ENCODE peak calls at places on chromosomes 3 and 15, in four cellular contexts. X is T-helper 9 cell, L is anterior cingulate cortex, R is cardiac muscle cell. Z is an unnamed sample.

GRCh38 chr15:73889053-73889452 is 15.7 kb downstream of the TBC1D21 start:
- DNase-seq in R (no peak), L (no peak), X (no peak), Z (no peak)

GRCh38 chr3:178063475-178063874 is 472.8 kb upstream of the KCNMB2 start:
- DNase-seq in L (no peak), X (no peak), R (peak), Z (no peak)

GRCh38 chr3:48765376-48765775 is 48.4 kb upstream of the IP6K2 start:
- DNase-seq in L (no peak), R (peak), X (no peak), Z (no peak)

GRCh38 chr3:114374433-114374832 is 80.6 kb downstream of the TIGIT start:
- DNase-seq in L (no peak), X (no peak), R (no peak), Z (no peak)

GRCh38 chr3:98172621-98173020 is 6.1 kb downstream of the OR5H15 start:
- DNase-seq in R (no peak), L (no peak), X (no peak), Z (no peak)

GRCh38 chr3:128537091-128537703 is 44.2 kb upstream of the GATA2 start:
- DNase-seq in X (no peak), L (no peak), R (no peak), Z (no peak)

GRCh38 chr3:135491478-135491877 is 474.1 kb upstream of the PPP2R3A start:
- DNase-seq in R (no peak), L (no peak), X (no peak), Z (no peak)

GRCh38 chr3:123410149-123410515 is 38.8 kb downstream of the ADCY5 start:
- DNase-seq in X (no peak), L (no peak), R (no peak), Z (no peak)

GRCh38 chr3:47664519-47664918 is 85.9 kb upstream of the CSPG5 start:
- DNase-seq in L (no peak), X (no peak), R (peak), Z (peak)

GRCh38 chr3:16363636-16364035 is 98.6 kb downstream of the OXNAD1 start:
- DNase-seq in X (no peak), L (no peak), R (no peak), Z (no peak)

GRCh38 chr3:66039590-66039887 is 821 bp upstream of the MAGI1 start:
- DNase-seq in X (no peak), R (peak), L (peak), Z (no peak)

GRCh38 chr3:143060906-143061305 is 58.7 kb upstream of the CHST2 start:
- DNase-seq in R (peak), L (no peak), X (no peak), Z (no peak)

GRCh38 chr3:97993526-97993925 is 21.3 kb upstream of the RIOX2 start:
- DNase-seq in R (no peak), X (no peak), L (no peak), Z (no peak)

GRCh38 chr15:48928877-48929538 is 34.7 kb downstream of the SHC4 start:
- DNase-seq in R (no peak), L (no peak), X (no peak), Z (peak)

GRCh38 chr15:83396071-83396470 is 51.1 kb upstream of the SH3GL3 start:
- DNase-seq in X (no peak), L (no peak), R (peak), Z (no peak)

GRCh38 chr3:148943531-148944200 is 47.7 kb upstream of the GYG1 start:
- DNase-seq in L (no peak), X (no peak), R (peak), Z (peak)

GRCh38 chr15:63599401-63600000 is 2.3 kb downstream of the FBXL22 start:
- DNase-seq in L (peak), X (peak), R (peak), Z (peak)

GRCh38 chr3:128794067-128794768 is 68.2 kb downstream of the RAB7A start:
- DNase-seq in X (no peak), R (peak), L (no peak), Z (peak)

GRCh38 chr3:101518421-101518871 is 5.4 kb upstream of the SENP7 start:
- DNase-seq in X (peak), L (no peak), R (no peak), Z (no peak)

GRCh38 chr3:105747056-105747455 is 121.8 kb downstream of the CBLB start:
- DNase-seq in X (no peak), L (no peak), R (peak), Z (no peak)

GRCh38 chr3:169146866-169147245 is 516.7 kb downstream of the MECOM start:
- DNase-seq in L (no peak), R (no peak), X (no peak), Z (no peak)

GRCh38 chr3:194757629-194758028 is 71.9 kb downstream of the FAM43A start:
- DNase-seq in L (peak), X (no peak), R (no peak), Z (no peak)

GRCh38 chr15:59828871-59829270 is 139.8 kb upstream of the BNIP2 start:
- DNase-seq in R (no peak), X (no peak), L (no peak), Z (no peak)

GRCh38 chr3:152021951-152022461 is 148.6 kb downstream of the SUCNR1 start:
- DNase-seq in R (peak), L (no peak), X (no peak), Z (peak)

GRCh38 chr15:71237456-71238188 is 122.4 kb downstream of the THSD4 start:
- DNase-seq in R (peak), X (no peak), L (peak), Z (no peak)

GRCh38 chr15:29925227-29926082 is 103.2 kb upstream of the TJP1 start:
- DNase-seq in X (no peak), L (no peak), R (peak), Z (peak)

GRCh38 chr15:66452421-66452820 is 45.1 kb downstream of the SNAPC5 start:
- DNase-seq in R (no peak), L (no peak), X (no peak), Z (no peak)

GRCh38 chr15:90618330-90619136 is 88.8 kb downstream of the CRTC3 start:
- DNase-seq in X (no peak), L (no peak), R (no peak), Z (no peak)

GRCh38 chr3:194817592-194818325 is 132.1 kb downstream of the FAM43A start:
- DNase-seq in X (no peak), L (no peak), R (no peak), Z (no peak)

GRCh38 chr3:161673845-161674244 is 177.2 kb downstream of the OTOL1 start:
- DNase-seq in R (no peak), X (no peak), L (no peak), Z (no peak)

GRCh38 chr3:170046269-170047132 is 8.7 kb downstream of the GPR160 start:
- DNase-seq in R (no peak), L (no peak), X (no peak), Z (no peak)

GRCh38 chr3:9179826-9180763 is 69.4 kb downstream of the SRGAP3 start:
- DNase-seq in R (no peak), L (no peak), X (no peak), Z (peak)

GRCh38 chr3:159821737-159822136 is 166.9 kb upstream of the IL12A start:
- DNase-seq in X (no peak), R (no peak), L (no peak), Z (no peak)